ENCODE peak calls at places on chromosomes 6 and 20, in four cellular contexts. One of them, this sample, is unnamed.

GRCh38 chr6:35014786-35015185 is 125.7 kb downstream of the ANKS1A start:
- DNase-seq in iPS DF 6.9: no peak
- DNase-seq in brain microvascular endothelial cell: no peak
- DNase-seq in left ventricle myocardium superior: no peak
- DNase-seq in this sample: no peak

GRCh38 chr20:24640686-24641085 is 171.3 kb downstream of the SYNDIG1 start:
- DNase-seq in iPS DF 6.9: no peak
- DNase-seq in left ventricle myocardium superior: no peak
- DNase-seq in brain microvascular endothelial cell: no peak
- DNase-seq in this sample: no peak

GRCh38 chr6:84596488-84596887 is 167.9 kb downstream of the TBX18 start:
- DNase-seq in iPS DF 6.9: no peak
- DNase-seq in left ventricle myocardium superior: no peak
- DNase-seq in brain microvascular endothelial cell: no peak
- DNase-seq in this sample: no peak

GRCh38 chr20:49446808-49447207 is 35.7 kb downstream of the KCNB1 start:
- DNase-seq in iPS DF 6.9: peak
- DNase-seq in brain microvascular endothelial cell: no peak
- DNase-seq in left ventricle myocardium superior: peak
- DNase-seq in this sample: no peak

GRCh38 chr20:47205577-47206123 is 150.8 kb downstream of the ZMYND8 start:
- DNase-seq in left ventricle myocardium superior: peak
- DNase-seq in iPS DF 6.9: peak
- DNase-seq in brain microvascular endothelial cell: peak
- DNase-seq in this sample: peak

GRCh38 chr6:113397229-113397628 is 459.9 kb upstream of the MARCKS start:
- DNase-seq in left ventricle myocardium superior: no peak
- DNase-seq in iPS DF 6.9: no peak
- DNase-seq in brain microvascular endothelial cell: peak
- DNase-seq in this sample: no peak

GRCh38 chr20:44033344-44033743 is 118.7 kb downstream of the TOX2 start:
- DNase-seq in iPS DF 6.9: no peak
- DNase-seq in brain microvascular endothelial cell: no peak
- DNase-seq in left ventricle myocardium superior: no peak
- DNase-seq in this sample: no peak

GRCh38 chr20:58362970-58363369 is 26.1 kb upstream of the VAPB start:
- DNase-seq in iPS DF 6.9: no peak
- DNase-seq in brain microvascular endothelial cell: no peak
- DNase-seq in left ventricle myocardium superior: no peak
- DNase-seq in this sample: no peak

GRCh38 chr6:96626749-96627353 is 63.9 kb downstream of the FHL5 start:
- DNase-seq in left ventricle myocardium superior: no peak
- DNase-seq in iPS DF 6.9: no peak
- DNase-seq in brain microvascular endothelial cell: no peak
- DNase-seq in this sample: no peak

GRCh38 chr20:63895202-63895885 is 418 bp downstream of the DNAJC5 start:
- DNase-seq in iPS DF 6.9: no peak
- DNase-seq in left ventricle myocardium superior: no peak
- DNase-seq in brain microvascular endothelial cell: no peak
- DNase-seq in this sample: peak

GRCh38 chr6:110980227-110980626 is 1.6 kb upstream of the RPF2 start:
- DNase-seq in left ventricle myocardium superior: no peak
- DNase-seq in iPS DF 6.9: no peak
- DNase-seq in brain microvascular endothelial cell: no peak
- DNase-seq in this sample: no peak

GRCh38 chr6:168180548-168181011 is 101.6 kb upstream of the FRMD1 start:
- DNase-seq in brain microvascular endothelial cell: no peak
- DNase-seq in left ventricle myocardium superior: no peak
- DNase-seq in iPS DF 6.9: no peak
- DNase-seq in this sample: no peak

GRCh38 chr20:32130352-32130751 is 20.8 kb downstream of the TM9SF4 start:
- DNase-seq in iPS DF 6.9: no peak
- DNase-seq in left ventricle myocardium superior: no peak
- DNase-seq in brain microvascular endothelial cell: no peak
- DNase-seq in this sample: no peak